ENCODE peak calls at places on chromosomes 4 and X, in seven cellular contexts. K is fibroblast of mammary gland; U is HL-60; O is psoas muscle; N is CD4-positive, CD25-positive, alpha-beta regulatory T cell; H is upper lobe of left lung; B is stomach. T is an unnamed sample.

GRCh38 chr4:110886856-110887255 is 264.0 kb upstream of the PITX2 start:
- DNase-seq in K (no peak), U (no peak), O (no peak), N (no peak), H (no peak), B (no peak), T (no peak)

GRCh38 chr4:126358041-126358440 is 1043.3 kb downstream of the FAT4 start:
- DNase-seq in K (no peak), U (no peak), O (no peak), N (no peak), H (no peak), B (no peak), T (no peak)

GRCh38 chrX:98459669-98460068 is 1576.0 kb downstream of the RPA4 start:
- DNase-seq in K (no peak), U (no peak), O (no peak), N (no peak), H (no peak), B (no peak), T (no peak)

GRCh38 chr4:134465417-134465816 is 263.8 kb upstream of the PABPC4L start:
- DNase-seq in K (no peak), U (no peak), O (no peak), N (no peak), H (no peak), B (no peak), T (no peak)

GRCh38 chrX:9312922-9313867 is 151.7 kb upstream of the TBL1X start:
- DNase-seq in K (no peak), U (peak), O (peak), N (peak), H (no peak), B (peak), T (peak)

GRCh38 chr4:177737387-177737965 is 295.2 kb upstream of the AGA start:
- DNase-seq in K (no peak), U (no peak), O (no peak), N (no peak), H (no peak), B (no peak), T (no peak)

GRCh38 chr4:128974203-128974602 is 119.1 kb downstream of the SCLT1 start:
- DNase-seq in K (peak), U (no peak), O (no peak), N (no peak), H (no peak), B (no peak), T (no peak)

GRCh38 chr4:35461931-35462659 is 782.2 kb downstream of the ARAP2 start:
- DNase-seq in K (no peak), U (peak), O (no peak), N (no peak), H (no peak), B (no peak), T (peak)

GRCh38 chrX:69539437-69539836 is 35.3 kb downstream of the NALF2 start:
- DNase-seq in K (no peak), U (no peak), O (no peak), N (no peak), H (no peak), B (no peak), T (no peak)

GRCh38 chrX:140918398-140919043 is 83.9 kb upstream of the SPANXB1 start:
- DNase-seq in K (peak), U (peak), O (no peak), N (peak), H (no peak), B (peak), T (peak)

GRCh38 chr4:83582289-83582756 is 46.4 kb downstream of the GPAT3 start:
- DNase-seq in K (peak), U (no peak), O (no peak), N (no peak), H (no peak), B (peak), T (no peak)

GRCh38 chrX:41108684-41109205 is 23.5 kb downstream of the USP9X start:
- DNase-seq in K (no peak), U (no peak), O (no peak), N (no peak), H (no peak), B (no peak), T (no peak)

GRCh38 chrX:15055146-15055930 is 182.1 kb downstream of the MOSPD2 start:
- DNase-seq in K (no peak), U (no peak), O (no peak), N (no peak), H (no peak), B (no peak), T (no peak)

GRCh38 chr4:6892190-6892908 is 17.3 kb upstream of the TBC1D14 start:
- DNase-seq in K (peak), U (peak), O (peak), N (no peak), H (no peak), B (peak), T (peak)

GRCh38 chrX:9907645-9908387 is 59.3 kb upstream of the CLDN34 start:
- DNase-seq in K (peak), U (no peak), O (no peak), N (no peak), H (no peak), B (no peak), T (no peak)

GRCh38 chr4:656651-657337 is 17.3 kb downstream of the ATP5ME start:
- DNase-seq in K (peak), U (no peak), O (peak), N (no peak), H (peak), B (no peak), T (no peak)

GRCh38 chr4:15577508-15577907 is 77.6 kb downstream of the FBXL5 start:
- DNase-seq in K (peak), U (no peak), O (no peak), N (no peak), H (no peak), B (no peak), T (no peak)

GRCh38 chrX:124263743-124264142 is 68.7 kb upstream of the TEX13D start:
- DNase-seq in K (no peak), U (peak), O (no peak), N (no peak), H (no peak), B (no peak), T (no peak)

GRCh38 chr4:4875147-4875546 is 15.7 kb downstream of the MSX1 start:
- DNase-seq in K (no peak), U (no peak), O (no peak), N (no peak), H (no peak), B (no peak), T (no peak)

GRCh38 chrX:37371578-37371981 is 22.4 kb downstream of the PRRG1 start:
- DNase-seq in K (peak), U (no peak), O (peak), N (no peak), H (peak), B (no peak), T (no peak)

GRCh38 chrX:101377542-101377941 is 8.4 kb downstream of the BTK start:
- DNase-seq in K (no peak), U (peak), O (no peak), N (no peak), H (no peak), B (no peak), T (no peak)

GRCh38 chrX:40866878-40867277 is 131.5 kb upstream of the MED14 start:
- DNase-seq in K (no peak), U (no peak), O (no peak), N (no peak), H (no peak), B (no peak), T (no peak)

GRCh38 chrX:22686138-22686541 is 313.6 kb upstream of the DDX53 start:
- DNase-seq in K (peak), U (no peak), O (peak), N (no peak), H (no peak), B (no peak), T (no peak)

GRCh38 chrX:9342581-9343051 is 122.2 kb upstream of the TBL1X start:
- DNase-seq in K (peak), U (peak), O (peak), N (peak), H (peak), B (peak), T (no peak)

GRCh38 chrX:106802063-106802387 is 448 bp upstream of the TBC1D8B start:
- DNase-seq in K (no peak), U (no peak), O (no peak), N (no peak), H (no peak), B (no peak), T (no peak)

GRCh38 chrX:106802388-106803275 is at the start of gene TBC1D8B:
- DNase-seq in K (peak), U (no peak), O (peak), N (no peak), H (peak), B (peak), T (no peak)
- H3K4me3 ChIP-seq in K (peak), U (no peak), O (peak), N (peak), H (peak), B (peak), T (no peak)

DNA sequence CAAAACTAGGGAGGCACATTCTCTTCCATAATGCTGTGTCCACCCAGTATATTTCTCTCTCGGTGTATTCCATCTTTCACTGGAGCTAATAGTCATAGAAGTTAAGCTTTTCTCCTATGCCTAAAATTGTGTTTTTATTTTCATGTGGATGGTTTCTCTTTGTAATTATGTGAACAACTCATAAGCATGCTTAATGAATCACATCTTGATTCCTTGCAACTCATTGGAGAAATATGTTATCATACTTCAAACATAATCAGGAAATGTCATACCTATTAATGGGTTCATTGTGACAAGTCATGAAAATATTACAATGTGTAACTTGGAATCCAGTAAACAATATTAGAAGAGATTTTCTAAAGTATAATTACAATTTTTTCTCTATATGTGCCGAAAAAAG is 186.3 kb downstream of the SLC7A11 start:
- DNase-seq in K (peak), U (no peak), O (no peak), N (no peak), H (no peak), B (no peak), T (no peak)
- H3K4me3 ChIP-seq in K (no peak), U (no peak), O (no peak), N (no peak), H (no peak), B (no peak), T (no peak)

GRCh38 chr4:150080335-150080734 is 2.1 kb downstream of the DCLK2 start:
- DNase-seq in K (peak), U (no peak), O (no peak), N (no peak), H (no peak), B (no peak), T (no peak)

GRCh38 chr4:150082241-150082640 is 4.0 kb downstream of the DCLK2 start:
- DNase-seq in K (no peak), U (no peak), O (no peak), N (no peak), H (no peak), B (peak), T (no peak)

GRCh38 chr4:150078041-150078995 is at the start of gene DCLK2:
- DNase-seq in K (peak), U (peak), O (peak), N (no peak), H (peak), B (peak), T (no peak)

GRCh38 chr4:150080875-150081274 is 2.6 kb downstream of the DCLK2 start:
- DNase-seq in K (no peak), U (no peak), O (no peak), N (no peak), H (no peak), B (no peak), T (no peak)

GRCh38 chr4:150078996-150079581 is 844 bp downstream of the DCLK2 start:
- DNase-seq in K (peak), U (peak), O (peak), N (no peak), H (peak), B (no peak), T (no peak)
- H3K4me3 ChIP-seq in K (peak), U (peak), O (peak), N (no peak), H (peak), B (peak), T (peak)

GRCh38 chrX:143634373-143634685 is 1.6 kb downstream of the SLITRK4 start:
- DNase-seq in K (no peak), U (no peak), O (no peak), N (no peak), H (no peak), B (no peak), T (no peak)
- H3K4me3 ChIP-seq in K (no peak), U (no peak), O (peak), N (no peak), H (peak), B (peak), T (no peak)

DNA sequence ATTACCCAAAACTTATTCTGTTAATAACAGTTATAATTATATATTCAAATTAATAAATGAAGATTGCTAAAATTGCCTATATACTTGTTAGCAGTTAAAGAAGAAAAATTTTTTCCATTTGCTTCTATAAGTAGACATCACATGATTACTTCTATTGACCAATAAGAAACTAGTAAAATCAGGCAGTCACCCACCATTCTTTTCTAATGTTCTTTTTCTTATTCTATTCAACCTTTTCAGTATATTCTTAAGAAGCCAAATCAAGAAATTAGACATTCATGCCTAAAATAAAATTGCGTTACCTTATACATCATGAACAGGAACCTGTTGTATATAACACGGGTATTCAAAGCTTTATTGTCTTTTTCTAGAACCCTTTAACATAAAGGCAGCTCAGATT is 568.0 kb upstream of the DIPK2B start:
- DNase-seq in K (no peak), U (no peak), O (no peak), N (no peak), H (no peak), B (no peak), T (no peak)
- H3K4me3 ChIP-seq in K (peak), U (peak), O (peak), N (peak), H (peak), B (peak), T (no peak)

GRCh38 chr4:163540448-163540847 is 46.0 kb downstream of the TMA16 start:
- DNase-seq in K (no peak), U (no peak), O (no peak), N (no peak), H (peak), B (no peak), T (no peak)

GRCh38 chr4:163540977-163541376 is 46.5 kb downstream of the TMA16 start:
- DNase-seq in K (peak), U (no peak), O (no peak), N (no peak), H (no peak), B (no peak), T (no peak)

GRCh38 chr4:163548481-163549243 is 54.2 kb downstream of the TMA16 start:
- DNase-seq in K (peak), U (peak), O (peak), N (peak), H (no peak), B (no peak), T (peak)

GRCh38 chr4:163542275-163542674 is 47.8 kb downstream of the TMA16 start:
- DNase-seq in K (peak), U (no peak), O (no peak), N (no peak), H (no peak), B (no peak), T (no peak)

DNA sequence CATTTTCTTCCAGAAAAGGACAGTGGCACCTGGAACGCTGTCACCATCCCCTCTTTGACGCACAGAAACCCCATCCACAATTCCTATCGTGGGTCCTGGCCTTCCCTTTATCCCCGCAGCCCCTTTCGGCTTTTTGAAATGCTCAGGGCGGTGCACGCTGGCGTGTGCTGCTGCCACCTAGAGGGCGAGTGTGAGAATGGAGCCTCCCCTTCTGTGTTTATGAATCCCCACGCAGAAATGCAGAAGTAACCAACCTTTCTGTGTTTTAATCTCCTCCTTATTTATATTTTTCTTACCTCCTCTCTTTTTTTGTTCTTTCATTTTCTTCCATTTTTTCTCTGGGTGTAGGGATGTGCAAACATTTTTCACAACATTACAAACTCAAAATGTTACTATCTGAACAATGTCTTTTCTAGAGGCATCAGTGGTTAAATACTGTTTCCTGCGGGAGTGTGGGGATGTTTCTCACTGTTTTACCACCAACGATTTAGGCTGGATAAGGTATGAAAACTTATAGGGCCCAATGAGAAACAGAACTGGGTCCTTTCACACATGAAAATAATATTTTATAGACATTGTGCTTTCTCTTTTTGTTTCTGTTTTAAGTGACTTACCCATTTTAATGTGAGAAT is 50.0 kb downstream of the TMA16 start:
- DNase-seq in K (peak), U (peak), O (peak), N (peak), H (peak), B (peak), T (peak)
- H3K4me3 ChIP-seq in K (peak), U (no peak), O (peak), N (peak), H (peak), B (peak), T (peak)

GRCh38 chr4:169268951-169269781 is 1.6 kb downstream of the SH3RF1 start:
- DNase-seq in K (peak), U (no peak), O (no peak), N (no peak), H (no peak), B (no peak), T (no peak)
- H3K4me3 ChIP-seq in K (peak), U (peak), O (peak), N (no peak), H (peak), B (peak), T (no peak)

GRCh38 chrX:130543603-130544002 is 141.8 kb downstream of the RBMX2 start:
- DNase-seq in K (no peak), U (no peak), O (no peak), N (no peak), H (no peak), B (no peak), T (peak)

GRCh38 chrX:130539721-130540321 is 138.0 kb downstream of the RBMX2 start:
- DNase-seq in K (peak), U (peak), O (peak), N (peak), H (no peak), B (peak), T (peak)

DNA sequence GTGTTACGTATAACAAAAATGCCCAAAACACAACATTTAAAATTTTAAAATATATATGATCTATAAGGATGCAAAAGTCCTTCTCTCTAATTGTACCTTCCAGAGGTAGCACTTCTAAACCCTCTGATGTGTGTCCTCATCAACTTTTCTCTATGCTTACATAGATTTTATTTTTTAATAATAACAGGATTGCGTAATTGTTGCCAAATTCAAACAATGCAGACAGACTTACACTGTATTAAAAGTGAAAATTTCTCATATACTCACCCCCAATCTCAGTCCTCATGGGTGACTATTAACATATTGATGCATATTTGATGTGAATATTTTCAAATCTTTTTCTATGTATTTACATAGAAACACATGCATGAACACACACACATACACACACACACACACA is 144.0 kb downstream of the RBMX2 start:
- DNase-seq in K (no peak), U (no peak), O (no peak), N (no peak), H (no peak), B (no peak), T (no peak)
- H3K4me3 ChIP-seq in K (no peak), U (no peak), O (no peak), N (no peak), H (no peak), B (no peak), T (no peak)

T was measured in Jurkat, Clone E6-1.